ENCODE peak calls at places on chromosomes 6 and 20, in seven cellular contexts. One of them, this sample, is unnamed.
A peak's percentile ranks its signal among the peaks of the same experiment; 100 is the strongest.

GRCh38 chr6:100370265-100370664 is 94.5 kb downstream of the SIM1 start:
- DNase-seq in HFFc6: no peak
- DNase-seq in progenitor cell of endocrine pancreas: no peak
- DNase-seq in HCT116: no peak
- DNase-seq in choroid plexus epithelial cell: peak; percentile 26
- DNase-seq in GM06990: no peak
- DNase-seq in adrenal gland: no peak
- DNase-seq in this sample: no peak

GRCh38 chr6:11618533-11618932 is 81.0 kb downstream of the TMEM170B start:
- DNase-seq in HFFc6: no peak
- DNase-seq in progenitor cell of endocrine pancreas: no peak
- DNase-seq in HCT116: peak; percentile 22
- DNase-seq in choroid plexus epithelial cell: peak; percentile 62
- DNase-seq in GM06990: no peak
- DNase-seq in adrenal gland: no peak
- DNase-seq in this sample: peak; percentile 24

GRCh38 chr6:164442572-164442971 is 866.8 kb downstream of the C6orf118 start:
- DNase-seq in HFFc6: no peak
- DNase-seq in progenitor cell of endocrine pancreas: no peak
- DNase-seq in HCT116: no peak
- DNase-seq in choroid plexus epithelial cell: no peak
- DNase-seq in GM06990: no peak
- DNase-seq in adrenal gland: no peak
- DNase-seq in this sample: no peak

GRCh38 chr20:50395258-50395729 is 114.9 kb upstream of the PTPN1 start:
- DNase-seq in HFFc6: peak; percentile 42
- DNase-seq in progenitor cell of endocrine pancreas: no peak
- DNase-seq in HCT116: no peak
- DNase-seq in choroid plexus epithelial cell: peak; percentile 49
- DNase-seq in GM06990: no peak
- DNase-seq in adrenal gland: peak; percentile 95
- DNase-seq in this sample: no peak

GRCh38 chr20:19903168-19903676 is 113.9 kb upstream of the NAA20 start:
- DNase-seq in HFFc6: no peak
- DNase-seq in progenitor cell of endocrine pancreas: no peak
- DNase-seq in HCT116: no peak
- DNase-seq in choroid plexus epithelial cell: peak; percentile 78
- DNase-seq in GM06990: no peak
- DNase-seq in adrenal gland: peak; percentile 48
- DNase-seq in this sample: peak; percentile 70

GRCh38 chr20:24568842-24569241 is 99.4 kb downstream of the SYNDIG1 start:
- DNase-seq in HFFc6: no peak
- DNase-seq in progenitor cell of endocrine pancreas: no peak
- DNase-seq in HCT116: no peak
- DNase-seq in choroid plexus epithelial cell: no peak
- DNase-seq in GM06990: no peak
- DNase-seq in adrenal gland: no peak
- DNase-seq in this sample: no peak

GRCh38 chr20:7806831-7807230 is 133.4 kb downstream of the HAO1 start:
- DNase-seq in HFFc6: no peak
- DNase-seq in progenitor cell of endocrine pancreas: no peak
- DNase-seq in HCT116: no peak
- DNase-seq in choroid plexus epithelial cell: peak; percentile 4
- DNase-seq in GM06990: no peak
- DNase-seq in adrenal gland: no peak
- DNase-seq in this sample: no peak

GRCh38 chr20:61738601-61739069 is 327.0 kb downstream of the TAF4 start:
- DNase-seq in HFFc6: no peak
- DNase-seq in progenitor cell of endocrine pancreas: no peak
- DNase-seq in HCT116: no peak
- DNase-seq in choroid plexus epithelial cell: no peak
- DNase-seq in GM06990: no peak
- DNase-seq in adrenal gland: no peak
- DNase-seq in this sample: no peak

GRCh38 chr20:40717343-40717865 is 28.4 kb upstream of the MAFB start:
- DNase-seq in HFFc6: no peak
- DNase-seq in progenitor cell of endocrine pancreas: no peak
- DNase-seq in HCT116: no peak
- DNase-seq in choroid plexus epithelial cell: no peak
- DNase-seq in GM06990: no peak
- DNase-seq in adrenal gland: no peak
- DNase-seq in this sample: no peak

GRCh38 chr6:73537677-73538076 is 16.8 kb upstream of the EEF1A1 start:
- DNase-seq in HFFc6: no peak
- DNase-seq in progenitor cell of endocrine pancreas: no peak
- DNase-seq in HCT116: no peak
- DNase-seq in choroid plexus epithelial cell: no peak
- DNase-seq in GM06990: no peak
- DNase-seq in adrenal gland: no peak
- DNase-seq in this sample: peak; percentile 24

GRCh38 chr20:33732166-33732970 is 572 bp downstream of the ZNF341 start:
- DNase-seq in HFFc6: peak; percentile 58
- DNase-seq in progenitor cell of endocrine pancreas: no peak
- DNase-seq in HCT116: peak; percentile 57
- DNase-seq in choroid plexus epithelial cell: peak; percentile 88
- DNase-seq in GM06990: no peak
- DNase-seq in adrenal gland: peak; percentile 89
- DNase-seq in this sample: peak; percentile 85

GRCh38 chr6:52417675-52418111 is 2.4 kb upstream of the EFHC1 start:
- DNase-seq in HFFc6: peak; percentile 77
- DNase-seq in progenitor cell of endocrine pancreas: no peak
- DNase-seq in HCT116: no peak
- DNase-seq in choroid plexus epithelial cell: peak; percentile 57
- DNase-seq in GM06990: no peak
- DNase-seq in adrenal gland: no peak
- DNase-seq in this sample: no peak

DNA sequence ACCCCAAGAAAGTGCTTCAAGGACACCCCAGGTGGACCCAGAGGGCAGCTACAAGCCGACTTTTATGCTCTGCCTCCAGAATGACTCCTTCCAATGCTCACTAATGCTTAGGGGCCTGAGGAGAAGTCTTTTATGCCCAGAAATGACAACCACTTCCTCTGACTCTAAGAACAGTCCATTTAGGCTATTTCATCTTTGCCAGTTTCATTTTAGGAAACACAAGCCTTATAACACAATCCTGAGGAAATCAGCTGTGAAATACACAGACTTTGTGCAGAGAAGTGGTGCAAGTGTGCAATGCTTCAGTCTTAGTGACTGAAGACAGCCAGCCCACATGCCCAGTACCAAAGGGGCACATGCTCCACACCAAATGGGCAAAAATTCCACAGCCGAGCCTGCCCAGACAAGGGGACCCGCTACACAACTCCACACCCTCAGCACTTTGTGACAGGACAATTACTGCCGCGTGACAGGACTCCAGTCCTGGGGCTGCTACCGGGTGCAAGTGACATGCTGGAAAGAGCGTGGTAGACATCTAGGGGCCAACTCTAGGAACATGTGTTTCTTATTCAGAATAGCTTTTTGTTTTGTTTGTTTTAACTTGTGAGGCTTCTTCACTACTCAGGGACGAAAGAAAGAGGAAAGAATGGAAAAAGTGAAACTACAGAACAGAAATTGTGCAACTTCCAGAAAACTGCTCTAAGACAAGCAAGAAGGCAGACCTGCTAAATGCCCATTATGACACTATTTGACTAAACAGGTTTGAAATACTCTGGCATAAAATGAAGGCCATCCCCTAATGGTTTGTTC is 28.2 kb upstream of the PLAGL1 start:
- DNase-seq in HFFc6: peak; percentile 17
- DNase-seq in progenitor cell of endocrine pancreas: no peak
- DNase-seq in HCT116: no peak
- DNase-seq in choroid plexus epithelial cell: peak; percentile 57
- DNase-seq in GM06990: peak; percentile 13
- DNase-seq in adrenal gland: peak; percentile 32
- DNase-seq in this sample: no peak
- TF ChIP-seq CTCF in HFFc6: peak; percentile 26
- TF ChIP-seq CTCF in progenitor cell of endocrine pancreas: no peak
- TF ChIP-seq CTCF in HCT116: peak; percentile 5
- TF ChIP-seq CTCF in choroid plexus epithelial cell: no peak
- TF ChIP-seq CTCF in GM06990: peak; percentile 20
- TF ChIP-seq CTCF in adrenal gland: no peak
- TF ChIP-seq CTCF in this sample: peak; percentile 19

GRCh38 chr6:165826487-165827189 is 163.6 kb upstream of the PDE10A start:
- DNase-seq in HFFc6: no peak
- DNase-seq in progenitor cell of endocrine pancreas: no peak
- DNase-seq in HCT116: no peak
- DNase-seq in choroid plexus epithelial cell: no peak
- DNase-seq in GM06990: no peak
- DNase-seq in adrenal gland: no peak
- DNase-seq in this sample: no peak
- TF ChIP-seq CTCF in HFFc6: no peak
- TF ChIP-seq CTCF in progenitor cell of endocrine pancreas: no peak
- TF ChIP-seq CTCF in HCT116: no peak
- TF ChIP-seq CTCF in choroid plexus epithelial cell: no peak
- TF ChIP-seq CTCF in GM06990: no peak
- TF ChIP-seq CTCF in adrenal gland: no peak
- TF ChIP-seq CTCF in this sample: no peak

GRCh38 chr6:38283734-38284362 is 355.9 kb downstream of the BTBD9 start:
- DNase-seq in HFFc6: peak; percentile 15
- DNase-seq in progenitor cell of endocrine pancreas: no peak
- DNase-seq in HCT116: peak; percentile 85
- DNase-seq in choroid plexus epithelial cell: no peak
- DNase-seq in GM06990: no peak
- DNase-seq in adrenal gland: no peak
- DNase-seq in this sample: no peak

GRCh38 chr6:38281131-38281530 is 358.6 kb downstream of the BTBD9 start:
- DNase-seq in HFFc6: no peak
- DNase-seq in progenitor cell of endocrine pancreas: no peak
- DNase-seq in HCT116: no peak
- DNase-seq in choroid plexus epithelial cell: no peak
- DNase-seq in GM06990: no peak
- DNase-seq in adrenal gland: no peak
- DNase-seq in this sample: no peak

GRCh38 chr6:38279945-38280588 is 359.7 kb downstream of the BTBD9 start:
- DNase-seq in HFFc6: no peak
- DNase-seq in progenitor cell of endocrine pancreas: no peak
- DNase-seq in HCT116: no peak
- DNase-seq in choroid plexus epithelial cell: no peak
- DNase-seq in GM06990: no peak
- DNase-seq in adrenal gland: no peak
- DNase-seq in this sample: no peak

GRCh38 chr6:38282911-38283310 is 356.8 kb downstream of the BTBD9 start:
- DNase-seq in HFFc6: no peak
- DNase-seq in progenitor cell of endocrine pancreas: no peak
- DNase-seq in HCT116: no peak
- DNase-seq in choroid plexus epithelial cell: no peak
- DNase-seq in GM06990: no peak
- DNase-seq in adrenal gland: no peak
- DNase-seq in this sample: no peak

DNA sequence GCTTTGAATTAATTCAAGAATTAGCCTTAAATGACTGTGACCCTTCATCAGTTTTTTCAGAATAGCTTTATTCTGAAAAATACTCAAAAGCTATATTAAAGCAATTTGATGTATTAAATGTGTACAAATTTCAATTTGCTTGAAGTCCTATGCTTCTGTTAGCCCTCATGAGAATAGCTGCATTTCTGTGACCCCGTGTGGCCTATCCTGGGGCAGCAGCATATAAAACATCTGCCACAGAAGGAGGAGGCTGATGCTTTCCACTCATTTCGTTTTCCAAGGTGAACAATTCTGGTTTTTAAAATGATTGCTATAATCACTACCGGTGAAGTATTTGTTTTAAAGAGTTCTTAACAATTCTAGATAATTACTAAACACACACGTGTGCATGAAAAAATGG is 360.3 kb downstream of the BTBD9 start:
- DNase-seq in HFFc6: no peak
- DNase-seq in progenitor cell of endocrine pancreas: no peak
- DNase-seq in HCT116: no peak
- DNase-seq in choroid plexus epithelial cell: no peak
- DNase-seq in GM06990: no peak
- DNase-seq in adrenal gland: no peak
- DNase-seq in this sample: no peak
- TF ChIP-seq CTCF in HFFc6: peak; percentile 12
- TF ChIP-seq CTCF in progenitor cell of endocrine pancreas: peak; percentile 21
- TF ChIP-seq CTCF in HCT116: no peak
- TF ChIP-seq CTCF in choroid plexus epithelial cell: peak; percentile 41
- TF ChIP-seq CTCF in GM06990: no peak
- TF ChIP-seq CTCF in adrenal gland: no peak
- TF ChIP-seq CTCF in this sample: peak; percentile 38

GRCh38 chr6:136522636-136523035 is 27.6 kb downstream of the MAP7 start:
- DNase-seq in HFFc6: no peak
- DNase-seq in progenitor cell of endocrine pancreas: no peak
- DNase-seq in HCT116: no peak
- DNase-seq in choroid plexus epithelial cell: no peak
- DNase-seq in GM06990: no peak
- DNase-seq in adrenal gland: no peak
- DNase-seq in this sample: no peak

GRCh38 chr6:136521430-136521829 is 28.8 kb downstream of the MAP7 start:
- DNase-seq in HFFc6: no peak
- DNase-seq in progenitor cell of endocrine pancreas: no peak
- DNase-seq in HCT116: no peak
- DNase-seq in choroid plexus epithelial cell: no peak
- DNase-seq in GM06990: no peak
- DNase-seq in adrenal gland: no peak
- DNase-seq in this sample: no peak

GRCh38 chr6:136523196-136523595 is 27.0 kb downstream of the MAP7 start:
- DNase-seq in HFFc6: no peak
- DNase-seq in progenitor cell of endocrine pancreas: no peak
- DNase-seq in HCT116: no peak
- DNase-seq in choroid plexus epithelial cell: no peak
- DNase-seq in GM06990: no peak
- DNase-seq in adrenal gland: no peak
- DNase-seq in this sample: no peak

GRCh38 chr6:136521891-136522290 is 28.3 kb downstream of the MAP7 start:
- DNase-seq in HFFc6: no peak
- DNase-seq in progenitor cell of endocrine pancreas: no peak
- DNase-seq in HCT116: no peak
- DNase-seq in choroid plexus epithelial cell: no peak
- DNase-seq in GM06990: no peak
- DNase-seq in adrenal gland: no peak
- DNase-seq in this sample: no peak

GRCh38 chr6:136520520-136520919 is 29.7 kb downstream of the MAP7 start:
- DNase-seq in HFFc6: no peak
- DNase-seq in progenitor cell of endocrine pancreas: no peak
- DNase-seq in HCT116: no peak
- DNase-seq in choroid plexus epithelial cell: no peak
- DNase-seq in GM06990: no peak
- DNase-seq in adrenal gland: no peak
- DNase-seq in this sample: no peak
- TF ChIP-seq CTCF in HFFc6: no peak
- TF ChIP-seq CTCF in progenitor cell of endocrine pancreas: no peak
- TF ChIP-seq CTCF in HCT116: no peak
- TF ChIP-seq CTCF in choroid plexus epithelial cell: no peak
- TF ChIP-seq CTCF in GM06990: no peak
- TF ChIP-seq CTCF in adrenal gland: no peak
- TF ChIP-seq CTCF in this sample: no peak

GRCh38 chr6:44615621-44616020 is 228.1 kb downstream of the CDC5L start:
- DNase-seq in HFFc6: no peak
- DNase-seq in progenitor cell of endocrine pancreas: no peak
- DNase-seq in HCT116: no peak
- DNase-seq in choroid plexus epithelial cell: no peak
- DNase-seq in GM06990: no peak
- DNase-seq in adrenal gland: no peak
- DNase-seq in this sample: no peak
- TF ChIP-seq CTCF in HFFc6: no peak
- TF ChIP-seq CTCF in progenitor cell of endocrine pancreas: no peak
- TF ChIP-seq CTCF in HCT116: no peak
- TF ChIP-seq CTCF in choroid plexus epithelial cell: no peak
- TF ChIP-seq CTCF in GM06990: no peak
- TF ChIP-seq CTCF in adrenal gland: no peak
- TF ChIP-seq CTCF in this sample: no peak

This sample was measured in GM13977.